ENCODE peak calls at places on chromosomes 2 and 18, in nine cellular contexts. One of them, this sample, is unnamed.

GRCh38 chr18:72820571-72820970 is 47.2 kb downstream of the NETO1 start:
- DNase-seq in lower leg skin: no peak
- DNase-seq in esophagus squamous epithelium: no peak
- DNase-seq in left ventricle myocardium inferior: no peak
- DNase-seq in fibroblast of villous mesenchyme: no peak
- DNase-seq in heart left ventricle: no peak
- DNase-seq in HCT116: no peak
- DNase-seq in A673: no peak
- DNase-seq in transverse colon: no peak
- DNase-seq in this sample: no peak

GRCh38 chr2:12211326-12212170 is 465.1 kb downstream of the LPIN1 start:
- DNase-seq in transverse colon: no peak
- DNase-seq in lower leg skin: no peak
- DNase-seq in A673: peak
- DNase-seq in fibroblast of villous mesenchyme: no peak
- DNase-seq in HCT116: no peak
- DNase-seq in left ventricle myocardium inferior: no peak
- DNase-seq in esophagus squamous epithelium: no peak
- DNase-seq in heart left ventricle: no peak
- DNase-seq in this sample: no peak

GRCh38 chr2:143513081-143513480 is 383.9 kb downstream of the ARHGAP15 start:
- DNase-seq in transverse colon: no peak
- DNase-seq in lower leg skin: no peak
- DNase-seq in fibroblast of villous mesenchyme: peak
- DNase-seq in HCT116: peak
- DNase-seq in A673: peak
- DNase-seq in heart left ventricle: peak
- DNase-seq in left ventricle myocardium inferior: no peak
- DNase-seq in esophagus squamous epithelium: no peak
- DNase-seq in this sample: peak

GRCh38 chr2:61376211-61376610 is 94.7 kb downstream of the USP34 start:
- DNase-seq in heart left ventricle: no peak
- DNase-seq in fibroblast of villous mesenchyme: no peak
- DNase-seq in lower leg skin: no peak
- DNase-seq in left ventricle myocardium inferior: no peak
- DNase-seq in transverse colon: no peak
- DNase-seq in esophagus squamous epithelium: no peak
- DNase-seq in HCT116: no peak
- DNase-seq in A673: no peak
- DNase-seq in this sample: no peak

GRCh38 chr2:24957976-24958375 is 13.8 kb downstream of the DNAJC27 start:
- DNase-seq in A673: no peak
- DNase-seq in left ventricle myocardium inferior: no peak
- DNase-seq in fibroblast of villous mesenchyme: no peak
- DNase-seq in esophagus squamous epithelium: no peak
- DNase-seq in lower leg skin: no peak
- DNase-seq in HCT116: no peak
- DNase-seq in transverse colon: no peak
- DNase-seq in heart left ventricle: no peak
- DNase-seq in this sample: no peak

GRCh38 chr2:232309592-232309991 is 69.0 kb upstream of the ALPP start:
- DNase-seq in HCT116: no peak
- DNase-seq in esophagus squamous epithelium: no peak
- DNase-seq in fibroblast of villous mesenchyme: no peak
- DNase-seq in heart left ventricle: no peak
- DNase-seq in transverse colon: no peak
- DNase-seq in lower leg skin: no peak
- DNase-seq in A673: no peak
- DNase-seq in left ventricle myocardium inferior: no peak
- DNase-seq in this sample: no peak

GRCh38 chr2:11993749-11994148 is 247.3 kb downstream of the LPIN1 start:
- DNase-seq in lower leg skin: no peak
- DNase-seq in HCT116: no peak
- DNase-seq in left ventricle myocardium inferior: no peak
- DNase-seq in heart left ventricle: no peak
- DNase-seq in fibroblast of villous mesenchyme: no peak
- DNase-seq in A673: no peak
- DNase-seq in esophagus squamous epithelium: no peak
- DNase-seq in transverse colon: no peak
- DNase-seq in this sample: no peak

GRCh38 chr2:178514664-178515063 is 34.4 kb downstream of the PLEKHA3 start:
- DNase-seq in A673: no peak
- DNase-seq in left ventricle myocardium inferior: no peak
- DNase-seq in transverse colon: no peak
- DNase-seq in esophagus squamous epithelium: no peak
- DNase-seq in fibroblast of villous mesenchyme: no peak
- DNase-seq in heart left ventricle: no peak
- DNase-seq in lower leg skin: no peak
- DNase-seq in HCT116: no peak
- DNase-seq in this sample: no peak

GRCh38 chr2:47269316-47270232 is 114.5 kb upstream of the STPG4 start:
- DNase-seq in A673: peak
- DNase-seq in esophagus squamous epithelium: no peak
- DNase-seq in heart left ventricle: peak
- DNase-seq in lower leg skin: peak
- DNase-seq in HCT116: peak
- DNase-seq in left ventricle myocardium inferior: peak
- DNase-seq in transverse colon: peak
- DNase-seq in fibroblast of villous mesenchyme: peak
- DNase-seq in this sample: peak

GRCh38 chr2:57878573-57878910 is 168.1 kb upstream of the VRK2 start:
- DNase-seq in A673: no peak
- DNase-seq in heart left ventricle: no peak
- DNase-seq in left ventricle myocardium inferior: no peak
- DNase-seq in esophagus squamous epithelium: no peak
- DNase-seq in lower leg skin: no peak
- DNase-seq in fibroblast of villous mesenchyme: no peak
- DNase-seq in HCT116: no peak
- DNase-seq in transverse colon: no peak
- DNase-seq in this sample: no peak

GRCh38 chr2:154402138-154402714 is 296.3 kb upstream of the KCNJ3 start:
- DNase-seq in left ventricle myocardium inferior: no peak
- DNase-seq in transverse colon: no peak
- DNase-seq in A673: peak
- DNase-seq in esophagus squamous epithelium: no peak
- DNase-seq in HCT116: peak
- DNase-seq in heart left ventricle: no peak
- DNase-seq in lower leg skin: no peak
- DNase-seq in fibroblast of villous mesenchyme: peak
- DNase-seq in this sample: peak

GRCh38 chr18:78898066-78898465 is 81.6 kb upstream of the SALL3 start:
- DNase-seq in left ventricle myocardium inferior: no peak
- DNase-seq in esophagus squamous epithelium: no peak
- DNase-seq in HCT116: no peak
- DNase-seq in A673: no peak
- DNase-seq in transverse colon: no peak
- DNase-seq in lower leg skin: peak
- DNase-seq in heart left ventricle: no peak
- DNase-seq in fibroblast of villous mesenchyme: no peak
- DNase-seq in this sample: no peak

GRCh38 chr2:119744335-119744939 is 15.3 kb upstream of the PTPN4 start:
- DNase-seq in left ventricle myocardium inferior: no peak
- DNase-seq in transverse colon: no peak
- DNase-seq in lower leg skin: no peak
- DNase-seq in fibroblast of villous mesenchyme: no peak
- DNase-seq in A673: no peak
- DNase-seq in heart left ventricle: no peak
- DNase-seq in HCT116: peak
- DNase-seq in esophagus squamous epithelium: no peak
- DNase-seq in this sample: peak

GRCh38 chr2:116319001-116319400 is 1495.5 kb upstream of the DDX18 start:
- DNase-seq in HCT116: no peak
- DNase-seq in esophagus squamous epithelium: no peak
- DNase-seq in A673: no peak
- DNase-seq in transverse colon: no peak
- DNase-seq in heart left ventricle: no peak
- DNase-seq in lower leg skin: no peak
- DNase-seq in fibroblast of villous mesenchyme: no peak
- DNase-seq in left ventricle myocardium inferior: no peak
- DNase-seq in this sample: no peak

GRCh38 chr2:77309725-77310124 is 212.5 kb downstream of the LRRTM4 start:
- DNase-seq in left ventricle myocardium inferior: no peak
- DNase-seq in HCT116: no peak
- DNase-seq in esophagus squamous epithelium: no peak
- DNase-seq in heart left ventricle: no peak
- DNase-seq in A673: no peak
- DNase-seq in lower leg skin: no peak
- DNase-seq in fibroblast of villous mesenchyme: no peak
- DNase-seq in transverse colon: no peak
- DNase-seq in this sample: no peak

GRCh38 chr18:75783816-75784215 is 356.3 kb upstream of the SMIM21 start:
- DNase-seq in A673: no peak
- DNase-seq in fibroblast of villous mesenchyme: no peak
- DNase-seq in esophagus squamous epithelium: no peak
- DNase-seq in HCT116: no peak
- DNase-seq in lower leg skin: no peak
- DNase-seq in heart left ventricle: no peak
- DNase-seq in left ventricle myocardium inferior: no peak
- DNase-seq in transverse colon: no peak
- DNase-seq in this sample: no peak

GRCh38 chr2:88088999-88089398 is 21.4 kb downstream of the SMYD1 start:
- DNase-seq in esophagus squamous epithelium: no peak
- DNase-seq in A673: no peak
- DNase-seq in HCT116: no peak
- DNase-seq in fibroblast of villous mesenchyme: no peak
- DNase-seq in lower leg skin: no peak
- DNase-seq in transverse colon: no peak
- DNase-seq in left ventricle myocardium inferior: no peak
- DNase-seq in heart left ventricle: no peak
- DNase-seq in this sample: no peak

DNA sequence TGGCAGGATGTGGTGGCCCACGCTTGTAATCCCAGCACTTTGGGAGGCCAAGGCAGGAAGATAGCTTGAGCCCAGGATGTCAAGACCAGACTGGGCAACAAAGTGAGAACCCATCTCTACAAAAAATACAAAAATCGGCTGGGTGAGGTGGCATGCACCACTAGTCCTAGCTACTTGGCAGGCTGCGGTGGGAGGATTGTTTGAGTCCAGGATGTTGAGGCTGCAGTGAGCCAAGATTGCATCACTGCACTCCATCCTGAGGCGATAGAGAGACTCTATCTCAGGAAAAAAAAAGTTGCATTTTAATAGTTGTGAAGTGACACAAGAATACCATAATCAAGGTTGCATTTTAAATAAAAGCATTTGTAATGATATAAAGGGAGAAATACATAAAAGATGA is 124.1 kb upstream of the SLC38A11 start:
- DNase-seq in esophagus squamous epithelium: no peak
- DNase-seq in lower leg skin: no peak
- DNase-seq in left ventricle myocardium inferior: no peak
- DNase-seq in HCT116: no peak
- DNase-seq in heart left ventricle: no peak
- DNase-seq in fibroblast of villous mesenchyme: no peak
- DNase-seq in transverse colon: no peak
- DNase-seq in A673: no peak
- DNase-seq in this sample: peak
- H3K4me3 ChIP-seq in esophagus squamous epithelium: no peak
- H3K4me3 ChIP-seq in lower leg skin: no peak
- H3K4me3 ChIP-seq in left ventricle myocardium inferior: no peak
- H3K4me3 ChIP-seq in HCT116: no peak
- H3K4me3 ChIP-seq in heart left ventricle: no peak
- H3K4me3 ChIP-seq in fibroblast of villous mesenchyme: no peak
- H3K4me3 ChIP-seq in transverse colon: no peak
- H3K4me3 ChIP-seq in A673: no peak
- H3K4me3 ChIP-seq in this sample: no peak

DNA sequence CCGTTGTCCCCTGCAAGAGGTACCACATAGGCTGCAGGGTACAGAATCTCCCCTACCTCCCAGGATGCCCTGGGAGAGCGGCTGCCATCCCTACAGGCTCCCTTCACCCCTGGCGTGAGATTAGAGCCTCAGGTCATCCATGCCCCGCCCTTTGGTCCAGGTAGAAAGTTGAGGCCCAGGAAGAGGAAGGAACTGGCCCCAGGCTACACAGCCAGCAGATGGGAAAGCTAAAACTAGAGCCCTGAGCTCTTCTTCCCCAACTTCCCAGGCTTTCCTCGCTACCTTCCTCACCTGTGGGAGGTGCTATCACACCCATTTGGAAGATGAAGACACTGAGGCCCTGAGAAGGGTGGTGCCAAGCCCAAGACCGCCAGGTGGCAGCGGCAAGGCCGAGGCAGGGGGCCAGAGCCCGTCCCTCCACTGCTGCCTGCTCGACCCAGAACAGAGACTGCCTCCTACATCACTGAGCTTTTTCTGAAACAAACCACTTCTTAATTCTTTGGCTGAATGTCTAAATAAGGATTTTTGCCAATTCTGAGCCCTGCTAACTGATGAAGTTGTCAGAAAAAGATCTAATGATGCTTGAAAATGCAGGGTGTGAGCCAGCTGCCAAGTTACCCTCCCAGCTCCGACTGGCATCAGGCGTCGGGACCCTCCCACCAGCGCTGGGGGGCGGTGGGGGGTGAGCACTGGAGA is 25.7 kb downstream of the CIB4 start:
- DNase-seq in HCT116: peak
- DNase-seq in heart left ventricle: no peak
- DNase-seq in esophagus squamous epithelium: no peak
- DNase-seq in lower leg skin: peak
- DNase-seq in transverse colon: no peak
- DNase-seq in fibroblast of villous mesenchyme: no peak
- DNase-seq in left ventricle myocardium inferior: no peak
- DNase-seq in A673: no peak
- DNase-seq in this sample: no peak
- TF ChIP-seq CTCF in HCT116: peak
- TF ChIP-seq CTCF in heart left ventricle: no peak
- TF ChIP-seq CTCF in esophagus squamous epithelium: no peak
- TF ChIP-seq CTCF in lower leg skin: no peak
- TF ChIP-seq CTCF in transverse colon: no peak
- TF ChIP-seq CTCF in fibroblast of villous mesenchyme: peak
- TF ChIP-seq CTCF in left ventricle myocardium inferior: no peak
- TF ChIP-seq CTCF in A673: no peak
- TF ChIP-seq CTCF in this sample: no peak

DNA sequence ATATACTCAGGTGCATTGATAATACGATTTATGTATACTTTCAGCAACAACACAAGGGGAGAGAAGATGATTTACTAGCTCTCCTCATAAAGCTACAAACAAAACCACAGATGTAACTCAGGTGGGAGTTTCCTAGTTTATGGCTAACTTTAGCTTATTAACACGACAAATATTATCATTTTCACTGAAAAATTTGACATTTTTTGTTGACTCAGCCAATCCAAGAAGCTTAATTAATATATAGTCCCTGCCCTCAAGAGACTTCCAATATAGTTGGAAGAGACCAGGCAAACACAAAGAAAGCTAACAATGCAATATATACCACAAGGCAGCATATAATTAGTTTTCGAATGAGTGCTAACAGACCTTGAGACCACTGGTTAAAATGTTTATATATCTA is 786 bp downstream of the WDR12 start:
- DNase-seq in left ventricle myocardium inferior: no peak
- DNase-seq in esophagus squamous epithelium: no peak
- DNase-seq in lower leg skin: no peak
- DNase-seq in transverse colon: no peak
- DNase-seq in heart left ventricle: no peak
- DNase-seq in A673: peak
- DNase-seq in HCT116: no peak
- DNase-seq in fibroblast of villous mesenchyme: no peak
- DNase-seq in this sample: no peak
- H3K4me3 ChIP-seq in left ventricle myocardium inferior: peak
- H3K4me3 ChIP-seq in esophagus squamous epithelium: peak
- H3K4me3 ChIP-seq in lower leg skin: no peak
- H3K4me3 ChIP-seq in transverse colon: no peak
- H3K4me3 ChIP-seq in heart left ventricle: peak
- H3K4me3 ChIP-seq in A673: peak
- H3K4me3 ChIP-seq in HCT116: peak
- H3K4me3 ChIP-seq in fibroblast of villous mesenchyme: peak
- H3K4me3 ChIP-seq in this sample: peak

GRCh38 chr2:20669609-20670314 is 2.8 kb downstream of the GDF7 start:
- DNase-seq in esophagus squamous epithelium: no peak
- DNase-seq in fibroblast of villous mesenchyme: no peak
- DNase-seq in heart left ventricle: no peak
- DNase-seq in lower leg skin: no peak
- DNase-seq in A673: no peak
- DNase-seq in left ventricle myocardium inferior: no peak
- DNase-seq in transverse colon: no peak
- DNase-seq in HCT116: no peak
- DNase-seq in this sample: no peak
- TF ChIP-seq CTCF in esophagus squamous epithelium: no peak
- TF ChIP-seq CTCF in fibroblast of villous mesenchyme: no peak
- TF ChIP-seq CTCF in heart left ventricle: no peak
- TF ChIP-seq CTCF in lower leg skin: no peak
- TF ChIP-seq CTCF in A673: no peak
- TF ChIP-seq CTCF in left ventricle myocardium inferior: no peak
- TF ChIP-seq CTCF in transverse colon: no peak
- TF ChIP-seq CTCF in HCT116: no peak
- TF ChIP-seq CTCF in this sample: no peak

This sample was measured in fibroblast of pulmonary artery.